ENCODE peak calls at places on chromosomes 11 and 22, in seven cellular contexts. P is RPMI8226; Q is stimulated activated CD4-positive, alpha-beta T cell treated with anti-CD3 and anti-CD28 coated beads, TNF-alpha, amount 100 ng/mL, for 24 hours; T is HTR-8/SVneo; L is NCI-H82; S is mucosa of gallbladder; W is putamen. R is an unnamed sample.

GRCh38 chr11:115197433-115197832 is 306.8 kb downstream of the CADM1 start:
- DNase-seq in P (no peak), Q (no peak), T (no peak), L (no peak), S (no peak), W (no peak), R (no peak)

GRCh38 chr11:75384438-75385080 is 14.8 kb upstream of the RPS3 start:
- DNase-seq in P (peak), Q (peak), T (peak), L (peak), S (peak), W (peak), R (peak)

GRCh38 chr11:73379189-73379880 is 3.1 kb downstream of the RELT start:
- DNase-seq in P (no peak), Q (no peak), T (no peak), L (no peak), S (peak), W (no peak), R (no peak)

GRCh38 chr22:27870234-27871191 is 48.5 kb downstream of the PITPNB start:
- DNase-seq in P (no peak), Q (no peak), T (no peak), L (no peak), S (no peak), W (no peak), R (no peak)

GRCh38 chr11:13343067-13343466 is 65.5 kb downstream of the BMAL1 start:
- DNase-seq in P (peak), Q (no peak), T (no peak), L (no peak), S (no peak), W (no peak), R (no peak)

GRCh38 chr22:41563051-41563711 is 2.4 kb downstream of the CSDC2 start:
- DNase-seq in P (no peak), Q (no peak), T (peak), L (peak), S (no peak), W (no peak), R (no peak)

GRCh38 chr11:86459682-86460460 is 85.2 kb downstream of the CCDC81 start:
- DNase-seq in P (no peak), Q (no peak), T (peak), L (no peak), S (peak), W (no peak), R (no peak)

GRCh38 chr22:48729499-48730171 is 1098.0 kb downstream of the BRD1 start:
- DNase-seq in P (no peak), Q (no peak), T (no peak), L (no peak), S (no peak), W (no peak), R (no peak)